ENCODE peak calls at places on chromosome 22, in five cellular contexts. O, X, A, J and W are unnamed samples. For H3K36me3, the result is how much of the 10 kb centered on the place peaks cover.

GRCh38 chr22:23888615-23889401 is 5.4 kb upstream of the MIF start:
- DNase-seq in J (no peak), A (no peak), X (no peak), O (no peak), W (no peak)

GRCh38 chr22:32042924-32043323 is at the start of gene SLC5A1:
- DNase-seq in O (peak), X (no peak), A (peak), J (no peak), W (no peak)

GRCh38 chr22:50053861-50054260 is 4.2 kb downstream of the TTLL8 start:
- DNase-seq in J (no peak), O (no peak), A (no peak), X (no peak), W (no peak)

GRCh38 chr22:19035474-19036228 is 86.6 kb downstream of the DGCR2 start:
- DNase-seq in X (no peak), A (peak), O (peak), J (no peak), W (no peak)

GRCh38 chr22:17307566-17307965 is 61.7 kb upstream of the CECR2 start:
- DNase-seq in J (no peak), X (no peak), O (no peak), A (no peak), W (no peak)

GRCh38 chr22:32413715-32414114 is 1.7 kb upstream of the RTCB start:
- DNase-seq in J (no peak), X (peak), O (no peak), A (no peak), W (no peak)

GRCh38 chr22:30637701-30638114 is 2.1 kb downstream of the SLC35E4 start:
- DNase-seq in J (no peak), A (no peak), O (no peak), X (no peak), W (no peak)

GRCh38 chr22:30208631-30209603 is 37.6 kb downstream of the LIF start:
- DNase-seq in X (no peak), O (no peak), J (peak), A (no peak), W (no peak)

GRCh38 chr22:49964136-49964492 is 3.5 kb downstream of the PIM3 start:
- DNase-seq in X (no peak), J (no peak), O (peak), A (peak), W (peak)

GRCh38 chr22:38513063-38513462 is 7.0 kb upstream of the DDX17 start:
- DNase-seq in O (no peak), X (peak), A (no peak), J (no peak), W (peak)

GRCh38 chr22:50184541-50185383 is 951 bp upstream of the TRABD start:
- DNase-seq in A (no peak), O (no peak), J (no peak), X (no peak), W (no peak)

GRCh38 chr22:23256986-23257888 is 76.9 kb downstream of the BCR start:
- DNase-seq in X (no peak), J (peak), A (no peak), O (no peak), W (no peak)

GRCh38 chr22:19892249-19892879 is 37.7 kb upstream of the GNB1L start:
- DNase-seq in O (no peak), A (no peak), X (peak), J (no peak), W (peak)

GRCh38 chr22:36781656-36782627 is 6.0 kb upstream of the IFT27 start:
- DNase-seq in X (peak), O (peak), A (peak), J (peak), W (peak)

GRCh38 chr22:35674335-35674734 is 26.1 kb downstream of the APOL6 start:
- DNase-seq in J (no peak), O (no peak), A (no peak), X (no peak), W (no peak)

GRCh38 chr22:37804502-37804885 is 3.2 kb upstream of the GCAT start:
- DNase-seq in X (no peak), J (peak), A (no peak), O (no peak), W (no peak)

GRCh38 chr22:42114721-42115120 is 15.9 kb downstream of the CYP2D6 start:
- DNase-seq in A (no peak), O (no peak), X (peak), J (no peak), W (no peak)

GRCh38 chr22:31133911-31134310 is 6.4 kb downstream of the PLA2G3 start:
- DNase-seq in O (no peak), J (no peak), A (no peak), X (no peak), W (no peak)

GRCh38 chr22:49894321-49895072 is 23.7 kb downstream of the ALG12 start:
- DNase-seq in J (no peak), O (no peak), A (peak), X (no peak), W (no peak)

GRCh38 chr22:49641770-49642313 is 185.8 kb downstream of the BRD1 start:
- DNase-seq in X (no peak), O (no peak), J (no peak), A (no peak), W (no peak)

GRCh38 chr22:29531419-29531818 is 22.1 kb downstream of the THOC5 start:
- DNase-seq in O (no peak), J (no peak), A (no peak), X (no peak), W (no peak)

GRCh38 chr22:35913925-35914324 is 114.7 kb downstream of the RBFOX2 start:
- DNase-seq in J (no peak), X (no peak), A (no peak), O (no peak), W (no peak)

GRCh38 chr22:19959043-19959586 is 17.5 kb upstream of the TXNRD2 start:
- DNase-seq in O (peak), X (no peak), A (peak), J (peak), W (no peak)

GRCh38 chr22:41732096-41732772 is 32.9 kb downstream of the MEI1 start:
- DNase-seq in J (no peak), X (no peak), O (no peak), A (no peak), W (no peak)

GRCh38 chr22:22928666-22929380 is 41.2 kb downstream of the IGLL5 start:
- DNase-seq in X (peak), J (no peak), O (peak), A (no peak), W (no peak)

GRCh38 chr22:36386351-36386899 is 1.3 kb downstream of the MYH9 start:
- DNase-seq in A (peak), J (peak), O (peak), X (no peak), W (peak)

DNA sequence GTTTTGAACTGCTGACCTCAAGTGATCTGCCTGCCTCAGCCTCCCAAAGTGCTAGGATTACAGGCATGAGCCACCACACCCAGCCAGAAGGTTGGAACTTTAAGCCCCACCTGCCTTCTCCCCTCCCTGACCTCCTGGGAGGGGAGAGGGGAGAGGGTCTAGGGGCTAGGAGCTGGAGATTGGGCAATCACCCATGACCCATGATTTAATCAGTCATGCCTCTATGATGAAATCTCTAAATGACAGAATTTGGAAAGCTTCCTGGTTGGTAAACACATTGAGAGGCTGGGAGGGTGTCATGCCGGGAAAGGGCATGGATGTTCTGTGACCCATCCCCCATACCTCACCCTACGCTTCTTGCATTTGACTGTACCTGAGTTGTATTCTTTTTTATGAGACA is 17.1 kb upstream of the TFIP11 start:
- DNase-seq in J (peak), A (peak), X (no peak), O (no peak), W (no peak)
- H3K36me3 ChIP-seq in J (under half), A (half or more), X (half or more), O (half or more), W (half or more)

GRCh38 chr22:39528080-39528661 is 4.4 kb downstream of the RPS19BP1 start:
- DNase-seq in A (no peak), O (peak), J (no peak), X (no peak), W (no peak)

GRCh38 chr22:39528681-39529486 is 3.7 kb downstream of the RPS19BP1 start:
- DNase-seq in A (peak), X (peak), J (peak), O (peak), W (peak)

GRCh38 chr22:39530136-39530535 is 2.4 kb downstream of the RPS19BP1 start:
- DNase-seq in X (no peak), A (no peak), J (no peak), O (peak), W (no peak)

GRCh38 chr22:39530692-39531331 is 1.7 kb downstream of the RPS19BP1 start:
- DNase-seq in A (no peak), O (peak), X (peak), J (no peak), W (no peak)

GRCh38 chr22:39529487-39529851 is 3.1 kb downstream of the RPS19BP1 start:
- DNase-seq in A (no peak), O (no peak), X (no peak), J (no peak), W (no peak)
- H3K4me3 ChIP-seq in A (no peak), O (peak), X (no peak), J (peak), W (no peak)

GRCh38 chr22:46525681-46526483 is 11.5 kb downstream of the CELSR1 start:
- DNase-seq in J (no peak), O (peak), A (no peak), X (no peak), W (no peak)
- H3K36me3 ChIP-seq in J (under half), O (under half), A (under half), X (under half), W (under half)

GRCh38 chr22:45006873-45007246 is 2.9 kb downstream of the PHF21B start:
- DNase-seq in A (no peak), J (peak), X (no peak), O (no peak), W (no peak)
- H3K4me3 ChIP-seq in A (peak), J (peak), X (no peak), O (peak), W (no peak)

GRCh38 chr22:21602579-21602978 is 27.2 kb downstream of the YDJC start:
- DNase-seq in X (no peak), O (no peak), A (no peak), J (no peak), W (no peak)

GRCh38 chr22:21599053-21599893 is 30.5 kb downstream of the YDJC start:
- DNase-seq in O (no peak), X (no peak), J (no peak), A (no peak), W (no peak)

GRCh38 chr22:21594865-21595452 is 27.4 kb downstream of the UBE2L3 start:
- DNase-seq in X (no peak), O (no peak), A (no peak), J (no peak), W (no peak)

GRCh38 chr22:21593406-21594232 is 26.1 kb downstream of the UBE2L3 start:
- DNase-seq in A (no peak), J (no peak), O (no peak), X (no peak), W (no peak)

GRCh38 chr22:21598302-21598701 is 30.8 kb downstream of the UBE2L3 start:
- DNase-seq in O (no peak), X (no peak), A (no peak), J (no peak), W (no peak)
- H3K36me3 ChIP-seq in O (under half), X (under half), A (under half), J (under half), W (under half)